ENCODE peak calls at places on chromosomes 5 and 9, in nine cellular contexts. One of them, this sample, is unnamed.

GRCh38 chr5:38483788-38484398 is 72.6 kb downstream of the LIFR start:
- DNase-seq in transverse colon: no peak
- DNase-seq in lower lobe of right lung: no peak
- DNase-seq in HCT116: no peak
- DNase-seq in heart right ventricle: no peak
- DNase-seq in HAP-1: no peak
- DNase-seq in colonic mucosa: no peak
- DNase-seq in tibial artery: no peak
- DNase-seq in left ventricle myocardium inferior: no peak
- DNase-seq in this sample: no peak

GRCh38 chr5:123696948-123697347 is 185.0 kb downstream of the CSNK1G3 start:
- DNase-seq in transverse colon: peak; percentile 22
- DNase-seq in lower lobe of right lung: no peak
- DNase-seq in HCT116: no peak
- DNase-seq in heart right ventricle: peak; percentile 67
- DNase-seq in HAP-1: no peak
- DNase-seq in colonic mucosa: no peak
- DNase-seq in tibial artery: peak; percentile 69
- DNase-seq in left ventricle myocardium inferior: peak; percentile 77
- DNase-seq in this sample: peak; percentile 60

GRCh38 chr5:171441246-171441791 is 21.9 kb downstream of the FGF18 start:
- DNase-seq in transverse colon: no peak
- DNase-seq in lower lobe of right lung: no peak
- DNase-seq in HCT116: no peak
- DNase-seq in heart right ventricle: no peak
- DNase-seq in HAP-1: no peak
- DNase-seq in colonic mucosa: no peak
- DNase-seq in tibial artery: no peak
- DNase-seq in left ventricle myocardium inferior: no peak
- DNase-seq in this sample: no peak

GRCh38 chr5:53035868-53036381 is 46.8 kb downstream of the ITGA2 start:
- DNase-seq in transverse colon: no peak
- DNase-seq in lower lobe of right lung: no peak
- DNase-seq in HCT116: no peak
- DNase-seq in heart right ventricle: no peak
- DNase-seq in HAP-1: peak; percentile 17
- DNase-seq in colonic mucosa: no peak
- DNase-seq in tibial artery: no peak
- DNase-seq in left ventricle myocardium inferior: no peak
- DNase-seq in this sample: no peak

GRCh38 chr9:130156672-130157071 is 15.5 kb upstream of the NCS1 start:
- DNase-seq in transverse colon: no peak
- DNase-seq in lower lobe of right lung: no peak
- DNase-seq in HCT116: no peak
- DNase-seq in heart right ventricle: no peak
- DNase-seq in HAP-1: no peak
- DNase-seq in colonic mucosa: no peak
- DNase-seq in tibial artery: peak; percentile 86
- DNase-seq in left ventricle myocardium inferior: no peak
- DNase-seq in this sample: no peak

GRCh38 chr9:36950389-36950788 is 83.7 kb downstream of the PAX5 start:
- DNase-seq in transverse colon: no peak
- DNase-seq in lower lobe of right lung: no peak
- DNase-seq in HCT116: no peak
- DNase-seq in heart right ventricle: no peak
- DNase-seq in HAP-1: no peak
- DNase-seq in colonic mucosa: no peak
- DNase-seq in tibial artery: no peak
- DNase-seq in left ventricle myocardium inferior: no peak
- DNase-seq in this sample: no peak

GRCh38 chr5:153713913-153714312 is 223.4 kb downstream of the GRIA1 start:
- DNase-seq in transverse colon: no peak
- DNase-seq in lower lobe of right lung: no peak
- DNase-seq in HCT116: no peak
- DNase-seq in heart right ventricle: no peak
- DNase-seq in HAP-1: no peak
- DNase-seq in colonic mucosa: no peak
- DNase-seq in tibial artery: no peak
- DNase-seq in left ventricle myocardium inferior: no peak
- DNase-seq in this sample: no peak

GRCh38 chr5:102798103-102798502 is 43.0 kb downstream of the PAM start:
- DNase-seq in transverse colon: no peak
- DNase-seq in lower lobe of right lung: no peak
- DNase-seq in HCT116: no peak
- DNase-seq in heart right ventricle: no peak
- DNase-seq in HAP-1: no peak
- DNase-seq in colonic mucosa: no peak
- DNase-seq in tibial artery: no peak
- DNase-seq in left ventricle myocardium inferior: no peak
- DNase-seq in this sample: no peak

GRCh38 chr9:35954942-35955546 is 2.9 kb downstream of the OR2S2 start:
- DNase-seq in transverse colon: peak; percentile 68
- DNase-seq in lower lobe of right lung: no peak
- DNase-seq in HCT116: peak; percentile 67
- DNase-seq in heart right ventricle: no peak
- DNase-seq in HAP-1: peak; percentile 88
- DNase-seq in colonic mucosa: peak; percentile 71
- DNase-seq in tibial artery: no peak
- DNase-seq in left ventricle myocardium inferior: no peak
- DNase-seq in this sample: no peak

GRCh38 chr9:113737414-113738271 is 138.5 kb upstream of the ZNF618 start:
- DNase-seq in transverse colon: peak; percentile 32
- DNase-seq in lower lobe of right lung: no peak
- DNase-seq in HCT116: peak; percentile 49
- DNase-seq in heart right ventricle: no peak
- DNase-seq in HAP-1: peak; percentile 39
- DNase-seq in colonic mucosa: peak; percentile 56
- DNase-seq in tibial artery: no peak
- DNase-seq in left ventricle myocardium inferior: no peak
- DNase-seq in this sample: no peak

GRCh38 chr5:135993894-135994514 is 34.8 kb upstream of the TGFBI start:
- DNase-seq in transverse colon: no peak
- DNase-seq in lower lobe of right lung: no peak
- DNase-seq in HCT116: no peak
- DNase-seq in heart right ventricle: no peak
- DNase-seq in HAP-1: no peak
- DNase-seq in colonic mucosa: no peak
- DNase-seq in tibial artery: no peak
- DNase-seq in left ventricle myocardium inferior: no peak
- DNase-seq in this sample: no peak

GRCh38 chr5:95780597-95780996 is 41.9 kb downstream of the GLRX start:
- DNase-seq in transverse colon: no peak
- DNase-seq in lower lobe of right lung: no peak
- DNase-seq in HCT116: no peak
- DNase-seq in heart right ventricle: no peak
- DNase-seq in HAP-1: no peak
- DNase-seq in colonic mucosa: no peak
- DNase-seq in tibial artery: no peak
- DNase-seq in left ventricle myocardium inferior: no peak
- DNase-seq in this sample: no peak

GRCh38 chr5:160165137-160166068 is 46.2 kb upstream of the PWWP2A start:
- DNase-seq in transverse colon: peak; percentile 77
- DNase-seq in lower lobe of right lung: peak; percentile 89
- DNase-seq in HCT116: peak; percentile 95
- DNase-seq in heart right ventricle: peak; percentile 90
- DNase-seq in HAP-1: peak; percentile 67
- DNase-seq in colonic mucosa: peak; percentile 72
- DNase-seq in tibial artery: peak; percentile 96
- DNase-seq in left ventricle myocardium inferior: peak; percentile 87
- DNase-seq in this sample: peak; percentile 98

GRCh38 chr9:113523421-113524141 is 60.1 kb downstream of the RGS3 start:
- DNase-seq in transverse colon: peak; percentile 81
- DNase-seq in lower lobe of right lung: peak; percentile 70
- DNase-seq in HCT116: no peak
- DNase-seq in heart right ventricle: peak; percentile 63
- DNase-seq in HAP-1: no peak
- DNase-seq in colonic mucosa: peak; percentile 63
- DNase-seq in tibial artery: peak; percentile 86
- DNase-seq in left ventricle myocardium inferior: peak; percentile 60
- DNase-seq in this sample: no peak

GRCh38 chr5:141716009-141716408 is 34.0 kb upstream of the ARAP3 start:
- DNase-seq in transverse colon: no peak
- DNase-seq in lower lobe of right lung: no peak
- DNase-seq in HCT116: no peak
- DNase-seq in heart right ventricle: no peak
- DNase-seq in HAP-1: no peak
- DNase-seq in colonic mucosa: no peak
- DNase-seq in tibial artery: no peak
- DNase-seq in left ventricle myocardium inferior: no peak
- DNase-seq in this sample: no peak

GRCh38 chr5:150211156-150212030 is 21.5 kb downstream of the SLC6A7 start:
- DNase-seq in transverse colon: peak; percentile 73
- DNase-seq in lower lobe of right lung: no peak
- DNase-seq in HCT116: no peak
- DNase-seq in heart right ventricle: no peak
- DNase-seq in HAP-1: no peak
- DNase-seq in colonic mucosa: peak; percentile 81
- DNase-seq in tibial artery: no peak
- DNase-seq in left ventricle myocardium inferior: no peak
- DNase-seq in this sample: peak; percentile 57
- H3K4me3 ChIP-seq in transverse colon: no peak overlapping the region
- H3K4me3 ChIP-seq in lower lobe of right lung: no peak overlapping the region
- H3K4me3 ChIP-seq in HCT116: no peak overlapping the region
- H3K4me3 ChIP-seq in heart right ventricle: no peak overlapping the region
- H3K4me3 ChIP-seq in HAP-1: no peak overlapping the region
- H3K4me3 ChIP-seq in colonic mucosa: no peak overlapping the region
- H3K4me3 ChIP-seq in tibial artery: no peak overlapping the region
- H3K4me3 ChIP-seq in left ventricle myocardium inferior: no peak overlapping the region
- H3K4me3 ChIP-seq in this sample: no peak overlapping the region

GRCh38 chr9:88775966-88776365 is 215.3 kb upstream of the S1PR3 start:
- DNase-seq in transverse colon: no peak
- DNase-seq in lower lobe of right lung: no peak
- DNase-seq in HCT116: no peak
- DNase-seq in heart right ventricle: no peak
- DNase-seq in HAP-1: no peak
- DNase-seq in colonic mucosa: no peak
- DNase-seq in tibial artery: no peak
- DNase-seq in left ventricle myocardium inferior: no peak
- DNase-seq in this sample: no peak
- H3K4me1 ChIP-seq in transverse colon: no peaks in the 10 kb centered on the region
- H3K4me1 ChIP-seq in lower lobe of right lung: peaks cover 25% of the 10 kb centered on the region
- H3K4me1 ChIP-seq in HCT116: no peaks in the 10 kb centered on the region
- H3K4me1 ChIP-seq in heart right ventricle: peaks cover 47% of the 10 kb centered on the region
- H3K4me1 ChIP-seq in HAP-1: no peaks in the 10 kb centered on the region
- H3K4me1 ChIP-seq in colonic mucosa: no peaks in the 10 kb centered on the region
- H3K4me1 ChIP-seq in tibial artery: peaks cover 17% of the 10 kb centered on the region
- H3K4me1 ChIP-seq in left ventricle myocardium inferior: peaks cover 49% of the 10 kb centered on the region
- H3K4me1 ChIP-seq in this sample: peaks cover 5% of the 10 kb centered on the region

GRCh38 chr5:169711826-169712225 is 74.8 kb downstream of the DOCK2 start:
- DNase-seq in transverse colon: no peak
- DNase-seq in lower lobe of right lung: no peak
- DNase-seq in HCT116: no peak
- DNase-seq in heart right ventricle: no peak
- DNase-seq in HAP-1: no peak
- DNase-seq in colonic mucosa: no peak
- DNase-seq in tibial artery: no peak
- DNase-seq in left ventricle myocardium inferior: no peak
- DNase-seq in this sample: no peak

GRCh38 chr5:169716287-169716686 is 79.2 kb downstream of the DOCK2 start:
- DNase-seq in transverse colon: no peak
- DNase-seq in lower lobe of right lung: no peak
- DNase-seq in HCT116: no peak
- DNase-seq in heart right ventricle: no peak
- DNase-seq in HAP-1: no peak
- DNase-seq in colonic mucosa: no peak
- DNase-seq in tibial artery: no peak
- DNase-seq in left ventricle myocardium inferior: no peak
- DNase-seq in this sample: no peak

GRCh38 chr5:169707714-169708113 is 70.6 kb downstream of the DOCK2 start:
- DNase-seq in transverse colon: no peak
- DNase-seq in lower lobe of right lung: no peak
- DNase-seq in HCT116: no peak
- DNase-seq in heart right ventricle: no peak
- DNase-seq in HAP-1: no peak
- DNase-seq in colonic mucosa: no peak
- DNase-seq in tibial artery: no peak
- DNase-seq in left ventricle myocardium inferior: no peak
- DNase-seq in this sample: no peak

GRCh38 chr5:169710675-169711074 is 73.6 kb downstream of the DOCK2 start:
- DNase-seq in transverse colon: no peak
- DNase-seq in lower lobe of right lung: no peak
- DNase-seq in HCT116: no peak
- DNase-seq in heart right ventricle: no peak
- DNase-seq in HAP-1: no peak
- DNase-seq in colonic mucosa: no peak
- DNase-seq in tibial artery: no peak
- DNase-seq in left ventricle myocardium inferior: no peak
- DNase-seq in this sample: no peak

GRCh38 chr5:169712428-169712827 is 75.4 kb downstream of the DOCK2 start:
- DNase-seq in transverse colon: no peak
- DNase-seq in lower lobe of right lung: no peak
- DNase-seq in HCT116: no peak
- DNase-seq in heart right ventricle: no peak
- DNase-seq in HAP-1: no peak
- DNase-seq in colonic mucosa: no peak
- DNase-seq in tibial artery: no peak
- DNase-seq in left ventricle myocardium inferior: no peak
- DNase-seq in this sample: no peak
- H3K36me3 ChIP-seq in transverse colon: no peaks in the 10 kb centered on the region
- H3K36me3 ChIP-seq in lower lobe of right lung: peaks cover 47% of the 10 kb centered on the region
- H3K36me3 ChIP-seq in HCT116: no peaks in the 10 kb centered on the region
- H3K36me3 ChIP-seq in heart right ventricle: no peaks in the 10 kb centered on the region
- H3K36me3 ChIP-seq in HAP-1: no peaks in the 10 kb centered on the region
- H3K36me3 ChIP-seq in colonic mucosa: no peaks in the 10 kb centered on the region
- H3K36me3 ChIP-seq in tibial artery: no peaks in the 10 kb centered on the region
- H3K36me3 ChIP-seq in left ventricle myocardium inferior: no peaks in the 10 kb centered on the region
- H3K36me3 ChIP-seq in this sample: no peaks in the 10 kb centered on the region

GRCh38 chr9:123353041-123353440 is 3.0 kb upstream of the CRB2 start:
- DNase-seq in transverse colon: no peak
- DNase-seq in lower lobe of right lung: no peak
- DNase-seq in HCT116: no peak
- DNase-seq in heart right ventricle: no peak
- DNase-seq in HAP-1: no peak
- DNase-seq in colonic mucosa: no peak
- DNase-seq in tibial artery: no peak
- DNase-seq in left ventricle myocardium inferior: no peak
- DNase-seq in this sample: no peak

GRCh38 chr9:123355761-123356520 is at the start of gene CRB2:
- DNase-seq in transverse colon: no peak
- DNase-seq in lower lobe of right lung: no peak
- DNase-seq in HCT116: no peak
- DNase-seq in heart right ventricle: no peak
- DNase-seq in HAP-1: no peak
- DNase-seq in colonic mucosa: no peak
- DNase-seq in tibial artery: no peak
- DNase-seq in left ventricle myocardium inferior: no peak
- DNase-seq in this sample: no peak

GRCh38 chr9:123356851-123357747 is 1.1 kb downstream of the CRB2 start:
- DNase-seq in transverse colon: no peak
- DNase-seq in lower lobe of right lung: no peak
- DNase-seq in HCT116: no peak
- DNase-seq in heart right ventricle: no peak
- DNase-seq in HAP-1: no peak
- DNase-seq in colonic mucosa: no peak
- DNase-seq in tibial artery: no peak
- DNase-seq in left ventricle myocardium inferior: no peak
- DNase-seq in this sample: no peak

GRCh38 chr9:123354806-123355508 is 1.0 kb upstream of the CRB2 start:
- DNase-seq in transverse colon: no peak
- DNase-seq in lower lobe of right lung: peak; percentile 42
- DNase-seq in HCT116: no peak
- DNase-seq in heart right ventricle: no peak
- DNase-seq in HAP-1: no peak
- DNase-seq in colonic mucosa: no peak
- DNase-seq in tibial artery: no peak
- DNase-seq in left ventricle myocardium inferior: no peak
- DNase-seq in this sample: no peak

GRCh38 chr9:123353984-123354591 is 1.9 kb upstream of the CRB2 start:
- DNase-seq in transverse colon: peak; percentile 71
- DNase-seq in lower lobe of right lung: peak; percentile 70
- DNase-seq in HCT116: peak; percentile 52
- DNase-seq in heart right ventricle: peak; percentile 65
- DNase-seq in HAP-1: peak; percentile 54
- DNase-seq in colonic mucosa: peak; percentile 67
- DNase-seq in tibial artery: no peak
- DNase-seq in left ventricle myocardium inferior: peak; percentile 55
- DNase-seq in this sample: no peak
- H3K4me3 ChIP-seq in transverse colon: no peak overlapping the region
- H3K4me3 ChIP-seq in lower lobe of right lung: no peak overlapping the region
- H3K4me3 ChIP-seq in HCT116: no peak overlapping the region
- H3K4me3 ChIP-seq in heart right ventricle: no peak overlapping the region
- H3K4me3 ChIP-seq in HAP-1: no peak overlapping the region
- H3K4me3 ChIP-seq in colonic mucosa: no peak overlapping the region
- H3K4me3 ChIP-seq in tibial artery: no peak overlapping the region
- H3K4me3 ChIP-seq in left ventricle myocardium inferior: no peak overlapping the region
- H3K4me3 ChIP-seq in this sample: no peak overlapping the region

This sample was measured in kidney.